ENCODE peak calls at places on chromosomes 16 and 17, in four cellular contexts. One of them, this sample, is unnamed.
A peak's percentile ranks its signal among the peaks of the same experiment; 100 is the strongest.

GRCh38 chr16:1026784-1027415 is 45.3 kb downstream of the SOX8 start:
- DNase-seq in left lung: no peak
- DNase-seq in hepatocyte: no peak
- DNase-seq in ovary: no peak
- DNase-seq in this sample: no peak

GRCh38 chr17:47311420-47311819 is 12.3 kb upstream of the EFCAB13 start:
- DNase-seq in left lung: no peak
- DNase-seq in hepatocyte: no peak
- DNase-seq in ovary: no peak
- DNase-seq in this sample: no peak

GRCh38 chr16:56691885-56692284 is 9.6 kb downstream of the MT1X start:
- DNase-seq in left lung: no peak
- DNase-seq in hepatocyte: peak; percentile 61
- DNase-seq in ovary: no peak
- DNase-seq in this sample: no peak

GRCh38 chr17:40956401-40957254 is 10.1 kb downstream of the KRT39 start:
- DNase-seq in left lung: no peak
- DNase-seq in hepatocyte: peak; percentile 37
- DNase-seq in ovary: no peak
- DNase-seq in this sample: no peak

GRCh38 chr16:75931043-75931442 is 204.8 kb upstream of the CPHXL start:
- DNase-seq in left lung: no peak
- DNase-seq in hepatocyte: peak; percentile 22
- DNase-seq in ovary: no peak
- DNase-seq in this sample: no peak

GRCh38 chr16:50677351-50677750 is 3.8 kb downstream of the SNX20 start:
- DNase-seq in left lung: no peak
- DNase-seq in hepatocyte: no peak
- DNase-seq in ovary: no peak
- DNase-seq in this sample: no peak

GRCh38 chr16:1457489-1458245 is 13.3 kb upstream of the CCDC154 start:
- DNase-seq in left lung: no peak
- DNase-seq in hepatocyte: no peak
- DNase-seq in ovary: no peak
- DNase-seq in this sample: no peak

GRCh38 chr17:13087802-13088201 is 70.0 kb upstream of the ELAC2 start:
- DNase-seq in left lung: no peak
- DNase-seq in hepatocyte: no peak
- DNase-seq in ovary: no peak
- DNase-seq in this sample: no peak

GRCh38 chr17:81030726-81031570 is 4.0 kb upstream of the BAIAP2 start:
- DNase-seq in left lung: peak; percentile 81
- DNase-seq in hepatocyte: no peak
- DNase-seq in ovary: peak; percentile 42
- DNase-seq in this sample: no peak

GRCh38 chr17:63039899-63040602 is 74.0 kb downstream of the TANC2 start:
- DNase-seq in left lung: no peak
- DNase-seq in hepatocyte: no peak
- DNase-seq in ovary: no peak
- DNase-seq in this sample: no peak

GRCh38 chr16:72129976-72130656 is 36.5 kb downstream of the DHX38 start:
- DNase-seq in left lung: no peak
- DNase-seq in hepatocyte: no peak
- DNase-seq in ovary: no peak
- DNase-seq in this sample: peak; percentile 53

GRCh38 chr16:51155901-51156810 is 5.1 kb upstream of the SALL1 start:
- DNase-seq in left lung: no peak
- DNase-seq in hepatocyte: peak; percentile 26
- DNase-seq in ovary: peak; percentile 47
- DNase-seq in this sample: no peak

GRCh38 chr16:86466695-86467406 is 43.5 kb upstream of the FOXF1 start:
- DNase-seq in left lung: no peak
- DNase-seq in hepatocyte: no peak
- DNase-seq in ovary: no peak
- DNase-seq in this sample: no peak

GRCh38 chr16:82801361-82801760 is 174.6 kb downstream of the CDH13 start:
- DNase-seq in left lung: no peak
- DNase-seq in hepatocyte: no peak
- DNase-seq in ovary: no peak
- DNase-seq in this sample: no peak

GRCh38 chr16:81723098-81723723 is 55.9 kb upstream of the PLCG2 start:
- DNase-seq in left lung: no peak
- DNase-seq in hepatocyte: peak; percentile 92
- DNase-seq in ovary: no peak
- DNase-seq in this sample: no peak

GRCh38 chr17:72240333-72240732 is 119.5 kb downstream of the SOX9 start:
- DNase-seq in left lung: no peak
- DNase-seq in hepatocyte: no peak
- DNase-seq in ovary: no peak
- DNase-seq in this sample: no peak

GRCh38 chr17:81553616-81554181 is 1.5 kb upstream of the FAAP100 start:
- DNase-seq in left lung: peak; percentile 73
- DNase-seq in hepatocyte: peak; percentile 63
- DNase-seq in ovary: peak; percentile 67
- DNase-seq in this sample: no peak

GRCh38 chr17:2598166-2598565 is 4.7 kb downstream of the PAFAH1B1 start:
- DNase-seq in left lung: no peak
- DNase-seq in hepatocyte: no peak
- DNase-seq in ovary: no peak
- DNase-seq in this sample: no peak

GRCh38 chr17:45282683-45283644 is 21.1 kb upstream of the SPATA32 start:
- DNase-seq in left lung: peak; percentile 65
- DNase-seq in hepatocyte: peak; percentile 58
- DNase-seq in ovary: peak; percentile 77
- DNase-seq in this sample: no peak

GRCh38 chr17:77943971-77944370 is 14.5 kb upstream of the TNRC6C start:
- DNase-seq in left lung: no peak
- DNase-seq in hepatocyte: no peak
- DNase-seq in ovary: no peak
- DNase-seq in this sample: no peak

GRCh38 chr17:82748756-82749155 is 3.1 kb upstream of the TBCD start:
- DNase-seq in left lung: no peak
- DNase-seq in hepatocyte: no peak
- DNase-seq in ovary: no peak
- DNase-seq in this sample: no peak

GRCh38 chr16:89431158-89431584 is 59.2 kb downstream of the ANKRD11 start:
- DNase-seq in left lung: no peak
- DNase-seq in hepatocyte: peak; percentile 90
- DNase-seq in ovary: peak; percentile 66
- DNase-seq in this sample: no peak

GRCh38 chr17:77548967-77549366 is 408.2 kb downstream of the SEC14L1 start:
- DNase-seq in left lung: no peak
- DNase-seq in hepatocyte: no peak
- DNase-seq in ovary: no peak
- DNase-seq in this sample: no peak

GRCh38 chr16:82995927-82996441 is 369.2 kb downstream of the CDH13 start:
- DNase-seq in left lung: no peak
- DNase-seq in hepatocyte: peak; percentile 78
- DNase-seq in ovary: no peak
- DNase-seq in this sample: no peak

GRCh38 chr16:22232277-22233049 is 26.4 kb downstream of the EEF2K start:
- DNase-seq in left lung: no peak
- DNase-seq in hepatocyte: peak; percentile 72
- DNase-seq in ovary: no peak
- DNase-seq in this sample: no peak

GRCh38 chr17:78125138-78125913 is 3.2 kb downstream of the TMC6 start:
- DNase-seq in left lung: peak; percentile 78
- DNase-seq in hepatocyte: no peak
- DNase-seq in ovary: no peak
- DNase-seq in this sample: no peak

GRCh38 chr17:57938061-57938502 is 17.1 kb downstream of the CUEDC1 start:
- DNase-seq in left lung: no peak
- DNase-seq in hepatocyte: peak; percentile 67
- DNase-seq in ovary: no peak
- DNase-seq in this sample: no peak

GRCh38 chr17:57783338-57783742 is 38.2 kb upstream of the CCDC182 start:
- DNase-seq in left lung: peak; percentile 93
- DNase-seq in hepatocyte: peak; percentile 82
- DNase-seq in ovary: peak; percentile 81
- DNase-seq in this sample: peak; percentile 93

GRCh38 chr16:67922221-67922620 is 9.4 kb downstream of the CTRL start:
- DNase-seq in left lung: no peak
- DNase-seq in hepatocyte: no peak
- DNase-seq in ovary: no peak
- DNase-seq in this sample: no peak

GRCh38 chr17:27526603-27527002 is 70.4 kb downstream of the KSR1 start:
- DNase-seq in left lung: peak; percentile 84
- DNase-seq in hepatocyte: peak; percentile 67
- DNase-seq in ovary: peak; percentile 63
- DNase-seq in this sample: no peak

GRCh38 chr17:82021728-82022309 is 859 bp downstream of the CENPX start:
- DNase-seq in left lung: no peak
- DNase-seq in hepatocyte: no peak
- DNase-seq in ovary: no peak
- DNase-seq in this sample: no peak

GRCh38 chr16:11080327-11080967 is 136.1 kb downstream of the CLEC16A start:
- DNase-seq in left lung: no peak
- DNase-seq in hepatocyte: no peak
- DNase-seq in ovary: no peak
- DNase-seq in this sample: no peak

GRCh38 chr16:11078812-11079459 is 134.6 kb downstream of the CLEC16A start:
- DNase-seq in left lung: no peak
- DNase-seq in hepatocyte: peak; percentile 70
- DNase-seq in ovary: peak; percentile 75
- DNase-seq in this sample: no peak

GRCh38 chr16:11080999-11081630 is 136.8 kb downstream of the CLEC16A start:
- DNase-seq in left lung: no peak
- DNase-seq in hepatocyte: no peak
- DNase-seq in ovary: peak; percentile 27
- DNase-seq in this sample: no peak

GRCh38 chr16:11082108-11082859 is 137.9 kb downstream of the CLEC16A start:
- DNase-seq in left lung: no peak
- DNase-seq in hepatocyte: no peak
- DNase-seq in ovary: no peak
- DNase-seq in this sample: no peak

DNA sequence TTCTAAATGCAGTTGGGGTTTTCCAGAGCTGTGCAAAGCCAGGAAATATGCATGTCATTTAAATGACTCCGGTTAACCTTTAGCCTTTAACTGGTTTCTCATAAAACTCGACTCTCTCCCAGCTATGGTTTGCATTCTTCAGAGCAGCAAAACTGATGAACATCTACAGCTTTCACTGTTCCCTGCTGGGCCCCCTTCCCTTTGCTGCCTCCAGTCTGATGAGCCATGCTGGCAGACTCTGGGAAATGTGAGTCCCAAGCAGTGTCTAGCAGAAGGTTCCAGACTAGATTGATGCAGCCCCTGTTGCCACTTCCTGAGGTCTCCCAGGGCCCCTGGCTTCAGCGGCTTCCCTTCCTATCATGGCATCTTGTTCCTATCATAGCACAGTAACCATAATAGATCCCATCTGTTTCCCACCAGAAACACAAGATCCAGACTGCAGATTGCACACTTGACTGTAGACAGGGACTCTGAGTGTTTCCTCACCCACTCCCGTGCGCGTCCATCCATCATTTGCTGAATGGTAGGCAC is 135.4 kb downstream of the CLEC16A start:
- DNase-seq in left lung: no peak
- DNase-seq in hepatocyte: peak; percentile 74
- DNase-seq in ovary: peak; percentile 20
- DNase-seq in this sample: no peak
- TF ChIP-seq CTCF in left lung: no peak
- TF ChIP-seq CTCF in hepatocyte: no peak
- TF ChIP-seq CTCF in ovary: no peak
- TF ChIP-seq CTCF in this sample: no peak

DNA sequence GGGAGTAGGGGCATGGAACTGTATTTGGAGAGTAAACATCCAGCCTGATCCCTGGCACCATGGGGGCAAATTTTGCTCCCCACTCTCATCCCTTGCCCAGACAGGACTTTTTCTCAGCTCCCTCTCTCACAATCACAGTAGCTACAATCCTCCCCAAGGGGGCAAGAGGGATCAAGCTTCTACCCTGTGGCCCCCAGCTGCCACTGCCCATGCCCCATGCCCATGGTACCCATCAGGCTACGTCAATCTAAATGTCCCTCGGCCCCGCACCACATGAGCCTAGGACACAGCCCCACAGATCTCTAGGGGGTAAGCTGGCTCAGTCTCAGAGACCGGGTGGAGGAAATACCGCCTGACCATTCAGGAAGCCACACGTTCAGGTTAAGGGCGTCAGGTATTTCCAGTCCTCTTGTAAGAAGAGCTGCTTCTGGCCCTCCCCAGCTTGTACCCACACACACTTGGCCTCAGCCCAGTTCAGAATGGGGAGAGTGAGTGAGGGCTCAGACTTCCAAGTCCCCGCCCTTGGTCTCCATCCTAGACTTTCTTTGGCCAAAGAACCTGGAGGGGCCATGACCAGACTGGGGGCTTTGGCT is 1.8 kb downstream of the CACNB1 start:
- DNase-seq in left lung: no peak
- DNase-seq in hepatocyte: no peak
- DNase-seq in ovary: no peak
- DNase-seq in this sample: no peak
- TF ChIP-seq CTCF in left lung: no peak
- TF ChIP-seq CTCF in hepatocyte: no peak
- TF ChIP-seq CTCF in ovary: no peak
- TF ChIP-seq CTCF in this sample: no peak

GRCh38 chr17:79374087-79374486 is 236.8 kb downstream of the RBFOX3 start:
- DNase-seq in left lung: peak; percentile 54
- DNase-seq in hepatocyte: no peak
- DNase-seq in ovary: no peak
- DNase-seq in this sample: no peak

GRCh38 chr17:79374807-79375206 is 236.0 kb downstream of the RBFOX3 start:
- DNase-seq in left lung: no peak
- DNase-seq in hepatocyte: no peak
- DNase-seq in ovary: no peak
- DNase-seq in this sample: no peak

GRCh38 chr17:79379700-79380099 is 231.2 kb downstream of the RBFOX3 start:
- DNase-seq in left lung: peak; percentile 57
- DNase-seq in hepatocyte: no peak
- DNase-seq in ovary: no peak
- DNase-seq in this sample: no peak

GRCh38 chr17:79372470-79373238 is 238.2 kb downstream of the RBFOX3 start:
- DNase-seq in left lung: peak; percentile 61
- DNase-seq in hepatocyte: peak; percentile 63
- DNase-seq in ovary: no peak
- DNase-seq in this sample: no peak

GRCh38 chr17:79377230-79377790 is 233.5 kb downstream of the RBFOX3 start:
- DNase-seq in left lung: peak; percentile 65
- DNase-seq in hepatocyte: no peak
- DNase-seq in ovary: no peak
- DNase-seq in this sample: no peak
- TF ChIP-seq CTCF in left lung: no peak
- TF ChIP-seq CTCF in hepatocyte: no peak
- TF ChIP-seq CTCF in ovary: no peak
- TF ChIP-seq CTCF in this sample: no peak

DNA sequence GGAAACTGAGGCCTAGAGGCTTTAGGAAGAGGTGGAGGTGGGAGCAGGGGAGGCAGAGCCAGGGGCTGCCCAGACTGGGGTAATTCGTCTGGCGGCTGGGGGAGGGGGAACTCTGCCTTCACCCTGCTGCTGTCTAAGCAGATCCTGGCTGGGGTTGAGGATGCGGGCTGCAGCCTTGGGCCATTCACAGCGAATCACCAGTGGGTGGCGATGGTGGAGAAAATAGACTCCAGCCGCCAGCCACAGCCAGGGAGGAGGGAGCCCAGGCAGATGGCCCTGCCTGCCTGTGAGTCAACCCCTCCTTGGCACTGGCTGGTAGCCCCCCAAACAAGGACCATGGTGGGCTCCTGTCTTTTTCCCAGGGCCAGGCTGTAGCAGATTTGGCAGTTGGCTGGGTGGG is 41.7 kb upstream of the CDH5 start:
- DNase-seq in left lung: no peak
- DNase-seq in hepatocyte: peak; percentile 36
- DNase-seq in ovary: no peak
- DNase-seq in this sample: no peak
- TF ChIP-seq CTCF in left lung: no peak
- TF ChIP-seq CTCF in hepatocyte: peak; percentile 20
- TF ChIP-seq CTCF in ovary: no peak
- TF ChIP-seq CTCF in this sample: peak; percentile 51

This sample was measured in type B pancreatic cell.